ENCODE peak calls at places on chromosomes 13 and 19, in nine cellular contexts. L is nephron progenitor cell, C is endothelial cell, G is BJ, H is AG09319, A is Calu3, X is psoas muscle, D is AG04450, S is body of pancreas. Z is an unnamed sample.

GRCh38 chr19:6074709-6075403 is 35.4 kb downstream of the RFX2 start:
- DNase-seq in L (no peak), C (no peak), G (no peak), H (no peak), A (no peak), X (no peak), D (no peak), S (no peak), Z (no peak)

GRCh38 chr19:49997709-49998108 is 27.5 kb downstream of the VRK3 start:
- DNase-seq in L (peak), C (peak), G (no peak), H (no peak), A (peak), X (no peak), D (no peak), S (peak), Z (no peak)

GRCh38 chr13:44155422-44156293 is 218.0 kb upstream of the SERP2 start:
- DNase-seq in L (peak), C (no peak), G (peak), H (no peak), A (no peak), X (peak), D (no peak), S (peak), Z (peak)

GRCh38 chr13:30364133-30364532 is 56.8 kb upstream of the KATNAL1 start:
- DNase-seq in L (no peak), C (no peak), G (no peak), H (no peak), A (no peak), X (no peak), D (no peak), S (no peak), Z (peak)

GRCh38 chr19:35164418-35164817 is 9.9 kb downstream of the FXYD5 start:
- DNase-seq in L (no peak), C (no peak), G (no peak), H (no peak), A (peak), X (no peak), D (no peak), S (no peak), Z (no peak)

GRCh38 chr19:39264306-39265290 is 3.6 kb upstream of the IFNL2 start:
- DNase-seq in L (peak), C (peak), G (no peak), H (no peak), A (no peak), X (no peak), D (no peak), S (peak), Z (no peak)

GRCh38 chr19:12792853-12793289 is 1.6 kb downstream of the JUNB start:
- DNase-seq in L (no peak), C (no peak), G (no peak), H (no peak), A (no peak), X (no peak), D (no peak), S (peak), Z (no peak)

GRCh38 chr19:50311723-50312635 is 17.2 kb downstream of the KCNC3 start:
- DNase-seq in L (peak), C (no peak), G (no peak), H (no peak), A (no peak), X (peak), D (no peak), S (peak), Z (no peak)

GRCh38 chr13:49343255-49343654 is 95.5 kb downstream of the CDADC1 start:
- DNase-seq in L (no peak), C (no peak), G (no peak), H (no peak), A (no peak), X (no peak), D (no peak), S (no peak), Z (no peak)

GRCh38 chr19:35421362-35421761 is 26.7 kb upstream of the FFAR2 start:
- DNase-seq in L (no peak), C (no peak), G (no peak), H (no peak), A (no peak), X (no peak), D (no peak), S (peak), Z (no peak)

GRCh38 chr13:52809310-52809769 is 39.1 kb downstream of the PCDH8 start:
- DNase-seq in L (peak), C (peak), G (no peak), H (no peak), A (peak), X (no peak), D (no peak), S (peak), Z (peak)

GRCh38 chr13:26272621-26273020 is 18.7 kb downstream of the CDK8 start:
- DNase-seq in L (no peak), C (no peak), G (no peak), H (no peak), A (no peak), X (no peak), D (no peak), S (no peak), Z (no peak)

GRCh38 chr19:5032101-5032967 is 63.4 kb downstream of the KDM4B start:
- DNase-seq in L (peak), C (no peak), G (no peak), H (no peak), A (no peak), X (no peak), D (no peak), S (no peak), Z (no peak)

GRCh38 chr13:58933475-58933874 is 1230.3 kb downstream of the DIAPH3 start:
- DNase-seq in L (no peak), C (no peak), G (no peak), H (no peak), A (no peak), X (no peak), D (no peak), S (no peak), Z (no peak)

GRCh38 chr19:2207991-2208860 is 27.9 kb downstream of the PLEKHJ1 start:
- DNase-seq in L (peak), C (no peak), G (peak), H (peak), A (no peak), X (peak), D (no peak), S (peak), Z (peak)
- TF ChIP-seq CTCF in L (no peak), C (no peak), G (peak), H (peak), A (no peak), X (no peak), D (peak), S (no peak), Z (peak)

GRCh38 chr19:43562698-43563241 is 12.6 kb downstream of the XRCC1 start:
- DNase-seq in L (no peak), C (no peak), G (peak), H (peak), A (no peak), X (peak), D (peak), S (peak), Z (peak)

GRCh38 chr19:43562211-43562697 is 13.1 kb downstream of the XRCC1 start:
- DNase-seq in L (no peak), C (no peak), G (no peak), H (no peak), A (no peak), X (no peak), D (no peak), S (no peak), Z (no peak)

GRCh38 chr19:43561144-43561970 is 14.0 kb downstream of the XRCC1 start:
- DNase-seq in L (no peak), C (no peak), G (no peak), H (no peak), A (no peak), X (no peak), D (no peak), S (no peak), Z (no peak)

GRCh38 chr19:43563816-43564215 is 11.5 kb downstream of the XRCC1 start:
- DNase-seq in L (no peak), C (no peak), G (no peak), H (no peak), A (no peak), X (no peak), D (no peak), S (no peak), Z (no peak)

DNA sequence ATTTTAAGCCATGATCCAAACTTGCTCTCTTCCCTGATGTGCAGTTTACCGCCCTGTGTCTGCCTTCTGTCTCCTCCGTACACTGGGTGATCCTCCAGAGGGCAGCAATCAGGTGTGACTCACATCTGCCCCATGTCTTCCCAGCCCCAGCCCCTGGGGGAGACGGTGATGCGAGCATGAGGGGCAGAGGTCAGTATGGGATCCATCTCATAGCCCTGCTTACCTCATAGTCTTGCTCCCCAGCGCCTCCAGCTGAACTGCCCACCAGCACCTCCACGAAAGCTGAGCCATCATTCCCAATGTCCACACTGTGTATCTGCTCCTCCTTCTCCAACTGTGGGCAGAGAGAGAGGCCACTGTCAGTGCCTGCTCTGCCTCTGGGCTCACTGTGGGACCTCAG is 14.6 kb downstream of the XRCC1 start:
- DNase-seq in L (no peak), C (no peak), G (no peak), H (no peak), A (peak), X (no peak), D (no peak), S (no peak), Z (peak)
- TF ChIP-seq CTCF in L (no peak), C (no peak), G (no peak), H (no peak), A (no peak), X (no peak), D (no peak), S (no peak), Z (peak)

GRCh38 chr13:24625324-24625723 is 54.9 kb upstream of the ATP12A start:
- DNase-seq in L (no peak), C (no peak), G (no peak), H (no peak), A (no peak), X (no peak), D (no peak), S (no peak), Z (no peak)
- TF ChIP-seq CTCF in L (no peak), C (no peak), G (peak), H (no peak), A (no peak), X (no peak), D (no peak), S (no peak), Z (no peak)

GRCh38 chr13:90883592-90883991 is 463.9 kb upstream of the MIR17HG start:
- DNase-seq in L (no peak), C (no peak), G (no peak), H (no peak), A (no peak), X (no peak), D (no peak), S (no peak), Z (no peak)
- TF ChIP-seq CTCF in L (no peak), C (no peak), G (no peak), H (no peak), A (no peak), X (no peak), D (no peak), S (no peak), Z (no peak)

Z was measured in HFFc6.